ENCODE peak calls at places on chromosomes 6 and 20, in four cellular contexts. One of them, this sample, is unnamed.
A peak's percentile ranks its signal among the peaks of the same experiment; 100 is the strongest.

GRCh38 chr6:109069746-109070145 is 24.9 kb downstream of the SESN1 start:
- DNase-seq in NAMALWA: no peak
- DNase-seq in A172: no peak
- DNase-seq in fibroblast of pulmonary artery: peak; percentile 63
- DNase-seq in this sample: no peak

GRCh38 chr6:125806813-125807212 is 16.1 kb downstream of the NCOA7 start:
- DNase-seq in NAMALWA: peak; percentile 37
- DNase-seq in fibroblast of pulmonary artery: no peak
- DNase-seq in A172: no peak
- DNase-seq in this sample: no peak

GRCh38 chr6:9308284-9308683 is 872.9 kb upstream of the SLC35B3 start:
- DNase-seq in fibroblast of pulmonary artery: no peak
- DNase-seq in A172: no peak
- DNase-seq in NAMALWA: no peak
- DNase-seq in this sample: no peak

GRCh38 chr6:152775441-152775840 is 24.8 kb downstream of the VIP start:
- DNase-seq in NAMALWA: no peak
- DNase-seq in A172: peak; percentile 26
- DNase-seq in fibroblast of pulmonary artery: no peak
- DNase-seq in this sample: no peak

GRCh38 chr6:56951049-56951816 is 3.7 kb upstream of the BEND6 start:
- DNase-seq in A172: no peak
- DNase-seq in fibroblast of pulmonary artery: peak; percentile 33
- DNase-seq in NAMALWA: no peak
- DNase-seq in this sample: no peak

GRCh38 chr6:79833806-79834205 is 113.5 kb downstream of the ELOVL4 start:
- DNase-seq in A172: no peak
- DNase-seq in fibroblast of pulmonary artery: no peak
- DNase-seq in NAMALWA: no peak
- DNase-seq in this sample: no peak

GRCh38 chr20:63819224-63819917 is 11.7 kb downstream of the ZBTB46 start:
- DNase-seq in fibroblast of pulmonary artery: no peak
- DNase-seq in A172: no peak
- DNase-seq in NAMALWA: no peak
- DNase-seq in this sample: no peak

GRCh38 chr20:2237059-2237458 is 58.7 kb upstream of the TGM3 start:
- DNase-seq in NAMALWA: no peak
- DNase-seq in A172: peak; percentile 99
- DNase-seq in fibroblast of pulmonary artery: peak; percentile 90
- DNase-seq in this sample: peak; percentile 37

GRCh38 chr6:6689413-6690143 is 101.1 kb downstream of the LY86 start:
- DNase-seq in fibroblast of pulmonary artery: peak; percentile 58
- DNase-seq in A172: peak; percentile 33
- DNase-seq in NAMALWA: no peak
- DNase-seq in this sample: no peak

GRCh38 chr20:32437391-32438074 is 79.4 kb downstream of the ASXL1 start:
- DNase-seq in fibroblast of pulmonary artery: no peak
- DNase-seq in A172: peak; percentile 22
- DNase-seq in NAMALWA: peak; percentile 54
- DNase-seq in this sample: no peak

GRCh38 chr6:42250509-42250908 is 32.8 kb upstream of the MRPS10 start:
- DNase-seq in fibroblast of pulmonary artery: no peak
- DNase-seq in A172: no peak
- DNase-seq in NAMALWA: no peak
- DNase-seq in this sample: no peak

GRCh38 chr6:80021591-80021990 is 17.1 kb downstream of the TTK start:
- DNase-seq in NAMALWA: no peak
- DNase-seq in A172: no peak
- DNase-seq in fibroblast of pulmonary artery: no peak
- DNase-seq in this sample: no peak

GRCh38 chr6:71879016-71879415 is 7.3 kb upstream of the RIMS1 start:
- DNase-seq in fibroblast of pulmonary artery: no peak
- DNase-seq in A172: no peak
- DNase-seq in NAMALWA: no peak
- DNase-seq in this sample: no peak

GRCh38 chr6:167721291-167721690 is 105.4 kb upstream of the AFDN start:
- DNase-seq in A172: no peak
- DNase-seq in NAMALWA: no peak
- DNase-seq in fibroblast of pulmonary artery: no peak
- DNase-seq in this sample: no peak

GRCh38 chr6:167799033-167799933 is 27.4 kb upstream of the AFDN start:
- DNase-seq in A172: no peak
- DNase-seq in fibroblast of pulmonary artery: peak; percentile 60
- DNase-seq in NAMALWA: no peak
- DNase-seq in this sample: peak; percentile 28

GRCh38 chr20:17771206-17772004 is 71.6 kb downstream of the BANF2 start:
- DNase-seq in NAMALWA: no peak
- DNase-seq in fibroblast of pulmonary artery: no peak
- DNase-seq in A172: no peak
- DNase-seq in this sample: no peak

GRCh38 chr6:8029243-8029870 is 34.8 kb downstream of the BLOC1S5 start:
- DNase-seq in A172: no peak
- DNase-seq in NAMALWA: no peak
- DNase-seq in fibroblast of pulmonary artery: peak; percentile 34
- DNase-seq in this sample: no peak

GRCh38 chr6:9136141-9136865 is 701.0 kb upstream of the SLC35B3 start:
- DNase-seq in NAMALWA: no peak
- DNase-seq in A172: no peak
- DNase-seq in fibroblast of pulmonary artery: no peak
- DNase-seq in this sample: no peak

GRCh38 chr6:143370972-143371371 is 79.5 kb downstream of the ADAT2 start:
- DNase-seq in fibroblast of pulmonary artery: no peak
- DNase-seq in A172: no peak
- DNase-seq in NAMALWA: no peak
- DNase-seq in this sample: no peak

GRCh38 chr6:108841377-108841855 is 6.8 kb upstream of the ARMC2 start:
- DNase-seq in NAMALWA: no peak
- DNase-seq in A172: no peak
- DNase-seq in fibroblast of pulmonary artery: no peak
- DNase-seq in this sample: no peak

GRCh38 chr20:47058236-47058635 is 163.6 kb downstream of the EYA2 start:
- DNase-seq in NAMALWA: no peak
- DNase-seq in fibroblast of pulmonary artery: no peak
- DNase-seq in A172: no peak
- DNase-seq in this sample: no peak

GRCh38 chr20:63216849-63217471 is 1.0 kb upstream of the YTHDF1 start:
- DNase-seq in fibroblast of pulmonary artery: no peak
- DNase-seq in NAMALWA: no peak
- DNase-seq in A172: no peak
- DNase-seq in this sample: peak; percentile 28

GRCh38 chr20:5722927-5723326 is 27.3 kb upstream of the SHLD1 start:
- DNase-seq in fibroblast of pulmonary artery: no peak
- DNase-seq in NAMALWA: no peak
- DNase-seq in A172: no peak
- DNase-seq in this sample: no peak

GRCh38 chr20:24332956-24333355 is 136.5 kb upstream of the SYNDIG1 start:
- DNase-seq in NAMALWA: no peak
- DNase-seq in fibroblast of pulmonary artery: no peak
- DNase-seq in A172: no peak
- DNase-seq in this sample: no peak

GRCh38 chr6:77462359-77463307 is 658 bp downstream of the HTR1B start:
- DNase-seq in NAMALWA: no peak
- DNase-seq in A172: no peak
- DNase-seq in fibroblast of pulmonary artery: no peak
- DNase-seq in this sample: no peak

GRCh38 chr6:156911581-156911980 is 134.4 kb downstream of the ARID1B start:
- DNase-seq in fibroblast of pulmonary artery: no peak
- DNase-seq in A172: no peak
- DNase-seq in NAMALWA: no peak
- DNase-seq in this sample: no peak

GRCh38 chr6:7161845-7162244 is 54.1 kb downstream of the RREB1 start:
- DNase-seq in fibroblast of pulmonary artery: no peak
- DNase-seq in NAMALWA: no peak
- DNase-seq in A172: no peak
- DNase-seq in this sample: no peak

GRCh38 chr20:208937-209566 is 18.0 kb upstream of the DEFB129 start:
- DNase-seq in fibroblast of pulmonary artery: peak; percentile 83
- DNase-seq in A172: peak; percentile 65
- DNase-seq in NAMALWA: peak; percentile 55
- DNase-seq in this sample: peak; percentile 1

GRCh38 chr6:56347526-56347925 is 100.1 kb upstream of the COL21A1 start:
- DNase-seq in fibroblast of pulmonary artery: no peak
- DNase-seq in A172: peak; percentile 28
- DNase-seq in NAMALWA: no peak
- DNase-seq in this sample: no peak

GRCh38 chr6:36963451-36964290 is 9.1 kb downstream of the PI16 start:
- DNase-seq in A172: no peak
- DNase-seq in NAMALWA: peak; percentile 88
- DNase-seq in fibroblast of pulmonary artery: no peak
- DNase-seq in this sample: no peak

GRCh38 chr20:21501184-21501583 is 12.7 kb downstream of the NKX2-2 start:
- DNase-seq in A172: no peak
- DNase-seq in fibroblast of pulmonary artery: no peak
- DNase-seq in NAMALWA: no peak
- DNase-seq in this sample: no peak

GRCh38 chr6:119148825-119149525 is 70.5 kb upstream of the FAM184A start:
- DNase-seq in A172: no peak
- DNase-seq in NAMALWA: no peak
- DNase-seq in fibroblast of pulmonary artery: no peak
- DNase-seq in this sample: no peak

GRCh38 chr6:20534906-20535305 is 649 bp downstream of the CDKAL1 start:
- DNase-seq in fibroblast of pulmonary artery: no peak
- DNase-seq in NAMALWA: peak; percentile 43
- DNase-seq in A172: no peak
- DNase-seq in this sample: no peak

GRCh38 chr20:48295445-48295903 is 510.2 kb upstream of the SULF2 start:
- DNase-seq in fibroblast of pulmonary artery: peak; percentile 98
- DNase-seq in NAMALWA: no peak
- DNase-seq in A172: peak; percentile 97
- DNase-seq in this sample: peak; percentile 79

GRCh38 chr6:41199427-41200246 is 1.3 kb downstream of the TREML2 start:
- DNase-seq in NAMALWA: peak; percentile 33
- DNase-seq in fibroblast of pulmonary artery: no peak
- DNase-seq in A172: no peak
- DNase-seq in this sample: no peak

GRCh38 chr6:148367418-148368024 is 24.9 kb downstream of the SASH1 start:
- DNase-seq in NAMALWA: no peak
- DNase-seq in A172: peak; percentile 71
- DNase-seq in fibroblast of pulmonary artery: peak; percentile 97
- DNase-seq in this sample: no peak

GRCh38 chr6:56106231-56106630 is 141.1 kb downstream of the COL21A1 start:
- DNase-seq in A172: no peak
- DNase-seq in fibroblast of pulmonary artery: peak; percentile 19
- DNase-seq in NAMALWA: no peak
- DNase-seq in this sample: no peak

GRCh38 chr6:77011929-77012545 is 451.3 kb downstream of the HTR1B start:
- DNase-seq in fibroblast of pulmonary artery: no peak
- DNase-seq in A172: no peak
- DNase-seq in NAMALWA: no peak
- DNase-seq in this sample: no peak

This sample was measured in Calu3.